ENCODE peak calls at places on chromosome 2, in ten cellular contexts. One of them, this sample, is unnamed.

GRCh38 chr2:88658890-88659881 is 31.9 kb upstream of the EIF2AK3 start:
- DNase-seq in progenitor cell of endocrine pancreas: no peak
- DNase-seq in AG10803: peak
- DNase-seq in astrocyte of the spinal cord: peak
- DNase-seq in lower lobe of right lung: no peak
- DNase-seq in GM13976: no peak
- DNase-seq in PC-3: peak
- DNase-seq in left ventricle myocardium inferior: peak
- DNase-seq in brain microvascular endothelial cell: peak
- DNase-seq in psoas muscle: peak
- DNase-seq in this sample: peak

GRCh38 chr2:209614630-209615369 is 156.8 kb upstream of the UNC80 start:
- DNase-seq in progenitor cell of endocrine pancreas: no peak
- DNase-seq in AG10803: no peak
- DNase-seq in astrocyte of the spinal cord: peak
- DNase-seq in lower lobe of right lung: no peak
- DNase-seq in GM13976: no peak
- DNase-seq in PC-3: no peak
- DNase-seq in left ventricle myocardium inferior: no peak
- DNase-seq in brain microvascular endothelial cell: no peak
- DNase-seq in psoas muscle: no peak
- DNase-seq in this sample: no peak

GRCh38 chr2:25851740-25852503 is 26.4 kb downstream of the ASXL2 start:
- DNase-seq in progenitor cell of endocrine pancreas: no peak
- DNase-seq in AG10803: peak
- DNase-seq in astrocyte of the spinal cord: peak
- DNase-seq in lower lobe of right lung: no peak
- DNase-seq in GM13976: peak
- DNase-seq in PC-3: peak
- DNase-seq in left ventricle myocardium inferior: no peak
- DNase-seq in brain microvascular endothelial cell: peak
- DNase-seq in psoas muscle: no peak
- DNase-seq in this sample: peak

GRCh38 chr2:39234754-39235153 is 9.0 kb downstream of the CDKL4 start:
- DNase-seq in progenitor cell of endocrine pancreas: no peak
- DNase-seq in AG10803: peak
- DNase-seq in astrocyte of the spinal cord: no peak
- DNase-seq in lower lobe of right lung: no peak
- DNase-seq in GM13976: no peak
- DNase-seq in PC-3: peak
- DNase-seq in left ventricle myocardium inferior: no peak
- DNase-seq in brain microvascular endothelial cell: no peak
- DNase-seq in psoas muscle: no peak
- DNase-seq in this sample: no peak

GRCh38 chr2:202577250-202578183 is 57.3 kb upstream of the FAM117B start:
- DNase-seq in progenitor cell of endocrine pancreas: no peak
- DNase-seq in AG10803: no peak
- DNase-seq in astrocyte of the spinal cord: no peak
- DNase-seq in lower lobe of right lung: no peak
- DNase-seq in GM13976: no peak
- DNase-seq in PC-3: no peak
- DNase-seq in left ventricle myocardium inferior: no peak
- DNase-seq in brain microvascular endothelial cell: no peak
- DNase-seq in psoas muscle: no peak
- DNase-seq in this sample: no peak

GRCh38 chr2:240481720-240482119 is 46.3 kb downstream of the GPC1 start:
- DNase-seq in progenitor cell of endocrine pancreas: no peak
- DNase-seq in AG10803: no peak
- DNase-seq in astrocyte of the spinal cord: no peak
- DNase-seq in lower lobe of right lung: peak
- DNase-seq in GM13976: peak
- DNase-seq in PC-3: no peak
- DNase-seq in left ventricle myocardium inferior: no peak
- DNase-seq in brain microvascular endothelial cell: no peak
- DNase-seq in psoas muscle: no peak
- DNase-seq in this sample: no peak

GRCh38 chr2:235551965-235552364 is 58.1 kb downstream of the AGAP1 start:
- DNase-seq in progenitor cell of endocrine pancreas: peak
- DNase-seq in AG10803: peak
- DNase-seq in astrocyte of the spinal cord: peak
- DNase-seq in lower lobe of right lung: peak
- DNase-seq in GM13976: no peak
- DNase-seq in PC-3: peak
- DNase-seq in left ventricle myocardium inferior: peak
- DNase-seq in brain microvascular endothelial cell: peak
- DNase-seq in psoas muscle: no peak
- DNase-seq in this sample: peak

GRCh38 chr2:177164584-177165052 is 48.0 kb upstream of the HNRNPA3 start:
- DNase-seq in progenitor cell of endocrine pancreas: peak
- DNase-seq in AG10803: peak
- DNase-seq in astrocyte of the spinal cord: peak
- DNase-seq in lower lobe of right lung: peak
- DNase-seq in GM13976: peak
- DNase-seq in PC-3: peak
- DNase-seq in left ventricle myocardium inferior: peak
- DNase-seq in brain microvascular endothelial cell: peak
- DNase-seq in psoas muscle: peak
- DNase-seq in this sample: peak

DNA sequence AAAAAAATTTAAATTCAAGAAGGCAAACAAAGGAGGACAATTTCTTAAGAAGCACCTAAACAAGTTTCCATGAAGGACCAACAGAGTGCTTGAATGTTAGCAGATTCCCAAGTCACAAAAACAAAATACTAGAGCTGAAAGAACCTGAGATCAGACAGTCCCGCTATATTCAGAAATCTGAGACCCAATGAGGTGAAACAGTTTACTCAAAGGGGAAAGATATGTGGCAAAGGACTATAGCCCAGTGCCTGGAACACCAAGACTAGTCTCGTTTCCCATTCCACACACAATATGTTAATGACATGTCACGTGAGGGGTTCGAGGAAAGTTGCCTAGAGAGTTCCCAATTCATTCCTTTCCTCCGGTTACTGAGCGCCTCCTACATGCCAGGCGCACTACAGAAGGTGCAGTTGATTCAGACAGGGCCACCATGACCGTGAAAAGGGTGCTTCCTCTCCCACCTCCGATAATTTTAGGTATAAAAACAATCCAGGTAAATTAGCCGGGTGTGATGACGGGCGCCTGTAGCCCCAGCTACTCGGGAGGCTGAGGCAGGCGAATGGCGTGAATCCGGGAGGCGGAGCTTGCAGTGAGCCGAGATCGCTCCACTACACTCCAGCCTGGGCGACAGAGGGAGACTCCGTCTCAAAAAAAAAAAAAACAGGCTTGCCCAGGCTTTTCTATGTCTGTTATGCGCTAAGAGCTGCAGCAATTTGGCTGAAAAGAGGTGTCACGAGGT is 617 bp downstream of the SRBD1 start:
- DNase-seq in progenitor cell of endocrine pancreas: peak
- DNase-seq in AG10803: peak
- DNase-seq in astrocyte of the spinal cord: peak
- DNase-seq in lower lobe of right lung: peak
- DNase-seq in GM13976: peak
- DNase-seq in PC-3: peak
- DNase-seq in left ventricle myocardium inferior: peak
- DNase-seq in brain microvascular endothelial cell: peak
- DNase-seq in psoas muscle: peak
- DNase-seq in this sample: peak
- TF ChIP-seq CTCF in progenitor cell of endocrine pancreas: peak
- TF ChIP-seq CTCF in AG10803: peak
- TF ChIP-seq CTCF in astrocyte of the spinal cord: peak
- TF ChIP-seq CTCF in lower lobe of right lung: peak
- TF ChIP-seq CTCF in GM13976: peak
- TF ChIP-seq CTCF in PC-3: peak
- TF ChIP-seq CTCF in left ventricle myocardium inferior: peak
- TF ChIP-seq CTCF in brain microvascular endothelial cell: peak
- TF ChIP-seq CTCF in psoas muscle: peak
- TF ChIP-seq CTCF in this sample: peak

GRCh38 chr2:220101902-220102301 is 474.5 kb downstream of the SLC4A3 start:
- DNase-seq in progenitor cell of endocrine pancreas: no peak
- DNase-seq in AG10803: no peak
- DNase-seq in astrocyte of the spinal cord: no peak
- DNase-seq in lower lobe of right lung: no peak
- DNase-seq in GM13976: no peak
- DNase-seq in PC-3: no peak
- DNase-seq in left ventricle myocardium inferior: no peak
- DNase-seq in brain microvascular endothelial cell: no peak
- DNase-seq in psoas muscle: no peak
- DNase-seq in this sample: no peak

GRCh38 chr2:220103596-220103995 is 476.2 kb downstream of the SLC4A3 start:
- DNase-seq in progenitor cell of endocrine pancreas: no peak
- DNase-seq in AG10803: no peak
- DNase-seq in astrocyte of the spinal cord: no peak
- DNase-seq in lower lobe of right lung: no peak
- DNase-seq in GM13976: no peak
- DNase-seq in PC-3: no peak
- DNase-seq in left ventricle myocardium inferior: no peak
- DNase-seq in brain microvascular endothelial cell: no peak
- DNase-seq in psoas muscle: no peak
- DNase-seq in this sample: no peak

GRCh38 chr2:220107380-220107791 is 480.0 kb downstream of the SLC4A3 start:
- DNase-seq in progenitor cell of endocrine pancreas: no peak
- DNase-seq in AG10803: no peak
- DNase-seq in astrocyte of the spinal cord: no peak
- DNase-seq in lower lobe of right lung: no peak
- DNase-seq in GM13976: no peak
- DNase-seq in PC-3: no peak
- DNase-seq in left ventricle myocardium inferior: no peak
- DNase-seq in brain microvascular endothelial cell: no peak
- DNase-seq in psoas muscle: no peak
- DNase-seq in this sample: no peak

GRCh38 chr2:220106065-220106464 is 478.6 kb downstream of the SLC4A3 start:
- DNase-seq in progenitor cell of endocrine pancreas: no peak
- DNase-seq in AG10803: no peak
- DNase-seq in astrocyte of the spinal cord: no peak
- DNase-seq in lower lobe of right lung: no peak
- DNase-seq in GM13976: no peak
- DNase-seq in PC-3: no peak
- DNase-seq in left ventricle myocardium inferior: no peak
- DNase-seq in brain microvascular endothelial cell: no peak
- DNase-seq in psoas muscle: no peak
- DNase-seq in this sample: no peak

DNA sequence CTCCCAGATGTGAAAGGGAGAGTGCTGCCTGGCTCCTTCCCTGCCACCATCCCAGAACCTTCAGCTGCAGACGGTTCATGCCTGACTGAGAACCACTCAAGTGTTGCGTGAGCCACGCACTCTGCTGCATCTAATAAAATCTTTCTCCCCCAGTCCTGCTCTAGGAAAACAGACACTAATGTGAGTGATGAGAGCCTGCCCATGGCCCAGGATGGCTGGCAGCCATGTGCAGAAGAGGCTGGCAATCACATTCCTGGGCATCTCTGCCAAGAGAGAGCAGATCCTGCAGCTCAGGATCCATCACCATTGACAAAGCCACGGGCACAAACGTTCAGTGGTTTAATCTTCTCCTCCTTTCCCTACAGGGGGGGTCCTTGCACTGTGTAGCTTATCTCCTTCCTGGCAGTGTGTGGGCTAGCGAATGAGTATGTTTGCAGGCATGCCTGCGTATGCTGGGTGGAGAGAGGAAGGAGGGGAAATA is 477.5 kb downstream of the SLC4A3 start:
- DNase-seq in progenitor cell of endocrine pancreas: no peak
- DNase-seq in AG10803: peak
- DNase-seq in astrocyte of the spinal cord: peak
- DNase-seq in lower lobe of right lung: no peak
- DNase-seq in GM13976: no peak
- DNase-seq in PC-3: peak
- DNase-seq in left ventricle myocardium inferior: peak
- DNase-seq in brain microvascular endothelial cell: peak
- DNase-seq in psoas muscle: no peak
- DNase-seq in this sample: peak
- TF ChIP-seq CTCF in progenitor cell of endocrine pancreas: peak
- TF ChIP-seq CTCF in AG10803: peak
- TF ChIP-seq CTCF in astrocyte of the spinal cord: peak
- TF ChIP-seq CTCF in lower lobe of right lung: no peak
- TF ChIP-seq CTCF in GM13976: no peak
- TF ChIP-seq CTCF in PC-3: peak
- TF ChIP-seq CTCF in left ventricle myocardium inferior: peak
- TF ChIP-seq CTCF in brain microvascular endothelial cell: peak
- TF ChIP-seq CTCF in psoas muscle: no peak
- TF ChIP-seq CTCF in this sample: peak

DNA sequence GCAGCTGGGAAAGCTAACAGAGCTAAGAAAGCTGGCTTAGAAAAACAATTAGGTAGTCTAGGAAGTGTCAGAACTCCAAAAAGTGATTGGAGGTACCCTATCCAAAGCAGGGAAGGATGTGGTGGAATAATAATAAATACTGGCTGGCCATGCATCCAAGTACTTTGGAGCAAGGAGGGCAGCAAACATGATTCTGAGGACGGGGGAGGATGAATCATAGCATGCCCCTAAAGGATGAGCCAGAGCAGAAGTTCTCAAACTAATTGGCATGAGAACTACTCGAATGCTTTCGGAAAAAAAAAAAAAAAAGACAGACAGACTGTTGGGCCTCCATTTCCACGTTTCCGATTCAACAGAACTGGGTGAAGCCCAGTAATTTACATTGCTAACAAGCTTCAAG is 2.4 kb downstream of the CWC22 start:
- DNase-seq in progenitor cell of endocrine pancreas: no peak
- DNase-seq in AG10803: no peak
- DNase-seq in astrocyte of the spinal cord: no peak
- DNase-seq in lower lobe of right lung: no peak
- DNase-seq in GM13976: no peak
- DNase-seq in PC-3: no peak
- DNase-seq in left ventricle myocardium inferior: no peak
- DNase-seq in brain microvascular endothelial cell: no peak
- DNase-seq in psoas muscle: no peak
- DNase-seq in this sample: no peak
- TF ChIP-seq CTCF in progenitor cell of endocrine pancreas: no peak
- TF ChIP-seq CTCF in AG10803: no peak
- TF ChIP-seq CTCF in astrocyte of the spinal cord: no peak
- TF ChIP-seq CTCF in lower lobe of right lung: no peak
- TF ChIP-seq CTCF in GM13976: no peak
- TF ChIP-seq CTCF in PC-3: no peak
- TF ChIP-seq CTCF in left ventricle myocardium inferior: no peak
- TF ChIP-seq CTCF in brain microvascular endothelial cell: no peak
- TF ChIP-seq CTCF in psoas muscle: no peak
- TF ChIP-seq CTCF in this sample: no peak

GRCh38 chr2:10140841-10141610 is 18.5 kb downstream of the RRM2 start:
- DNase-seq in progenitor cell of endocrine pancreas: no peak
- DNase-seq in AG10803: no peak
- DNase-seq in astrocyte of the spinal cord: no peak
- DNase-seq in lower lobe of right lung: no peak
- DNase-seq in GM13976: peak
- DNase-seq in PC-3: no peak
- DNase-seq in left ventricle myocardium inferior: no peak
- DNase-seq in brain microvascular endothelial cell: no peak
- DNase-seq in psoas muscle: no peak
- DNase-seq in this sample: no peak

GRCh38 chr2:10144771-10145518 is 22.4 kb downstream of the RRM2 start:
- DNase-seq in progenitor cell of endocrine pancreas: no peak
- DNase-seq in AG10803: no peak
- DNase-seq in astrocyte of the spinal cord: no peak
- DNase-seq in lower lobe of right lung: no peak
- DNase-seq in GM13976: no peak
- DNase-seq in PC-3: no peak
- DNase-seq in left ventricle myocardium inferior: no peak
- DNase-seq in brain microvascular endothelial cell: no peak
- DNase-seq in psoas muscle: no peak
- DNase-seq in this sample: no peak

GRCh38 chr2:10142640-10142965 is 20.1 kb downstream of the RRM2 start:
- DNase-seq in progenitor cell of endocrine pancreas: no peak
- DNase-seq in AG10803: no peak
- DNase-seq in astrocyte of the spinal cord: no peak
- DNase-seq in lower lobe of right lung: no peak
- DNase-seq in GM13976: no peak
- DNase-seq in PC-3: no peak
- DNase-seq in left ventricle myocardium inferior: no peak
- DNase-seq in brain microvascular endothelial cell: no peak
- DNase-seq in psoas muscle: no peak
- DNase-seq in this sample: no peak

GRCh38 chr2:10139536-10139935 is 17.0 kb downstream of the RRM2 start:
- DNase-seq in progenitor cell of endocrine pancreas: no peak
- DNase-seq in AG10803: no peak
- DNase-seq in astrocyte of the spinal cord: no peak
- DNase-seq in lower lobe of right lung: no peak
- DNase-seq in GM13976: peak
- DNase-seq in PC-3: no peak
- DNase-seq in left ventricle myocardium inferior: no peak
- DNase-seq in brain microvascular endothelial cell: no peak
- DNase-seq in psoas muscle: no peak
- DNase-seq in this sample: no peak

GRCh38 chr2:10141736-10142639 is 19.4 kb downstream of the RRM2 start:
- DNase-seq in progenitor cell of endocrine pancreas: no peak
- DNase-seq in AG10803: no peak
- DNase-seq in astrocyte of the spinal cord: no peak
- DNase-seq in lower lobe of right lung: no peak
- DNase-seq in GM13976: peak
- DNase-seq in PC-3: peak
- DNase-seq in left ventricle myocardium inferior: no peak
- DNase-seq in brain microvascular endothelial cell: no peak
- DNase-seq in psoas muscle: no peak
- DNase-seq in this sample: no peak
- TF ChIP-seq CTCF in progenitor cell of endocrine pancreas: peak
- TF ChIP-seq CTCF in AG10803: peak
- TF ChIP-seq CTCF in astrocyte of the spinal cord: peak
- TF ChIP-seq CTCF in lower lobe of right lung: peak
- TF ChIP-seq CTCF in GM13976: peak
- TF ChIP-seq CTCF in PC-3: peak
- TF ChIP-seq CTCF in left ventricle myocardium inferior: peak
- TF ChIP-seq CTCF in brain microvascular endothelial cell: peak
- TF ChIP-seq CTCF in psoas muscle: peak
- TF ChIP-seq CTCF in this sample: peak

This sample was measured in HFFc6.